ENCODE peak calls at places on chromosomes 11 and 22, in five cellular contexts. T is germinal center; L is activated CD8-positive, alpha-beta memory T cell treated with anti-CD3 and anti-CD28 coated beads, Interleukin-2, amount 50 U/mL, for 4 hours; Y is kidney glomerular epithelial cell; K is hippocampal formation. H is an unnamed sample.

GRCh38 chr11:134537296-134537695 is 125.3 kb upstream of the B3GAT1 start:
- DNase-seq in T (no peak), L (no peak), Y (no peak), K (no peak), H (no peak)

GRCh38 chr22:47006433-47006832 is 244.0 kb downstream of the TBC1D22A start:
- DNase-seq in T (no peak), L (no peak), Y (no peak), K (no peak), H (no peak)

GRCh38 chr22:39463277-39463676 is 6.5 kb downstream of the MGAT3 start:
- DNase-seq in T (no peak), L (no peak), Y (no peak), K (no peak), H (no peak)

GRCh38 chr11:69307421-69307820 is 13.5 kb downstream of the MYEOV start:
- DNase-seq in T (no peak), L (no peak), Y (no peak), K (no peak), H (no peak)

GRCh38 chr11:116986521-116987105 is 111.6 kb downstream of the SIK3 start:
- DNase-seq in T (no peak), L (no peak), Y (peak; percentile 40), K (no peak), H (no peak)

GRCh38 chr11:67120881-67121710 is 2.0 kb downstream of the KDM2A start:
- DNase-seq in T (peak; percentile 24), L (no peak), Y (no peak), K (no peak), H (peak; percentile 33)

GRCh38 chr22:47997052-47997568 is 1234.7 kb downstream of the TBC1D22A start:
- DNase-seq in T (no peak), L (no peak), Y (no peak), K (no peak), H (no peak)

GRCh38 chr11:117913736-117914397 is 15.3 kb downstream of the TMPRSS13 start:
- DNase-seq in T (no peak), L (no peak), Y (no peak), K (no peak), H (no peak)

GRCh38 chr22:18110194-18110943 is at the start of gene TUBA8:
- DNase-seq in T (peak; percentile 52), L (peak; percentile 54), Y (peak; percentile 9), K (no peak), H (peak; percentile 13)

GRCh38 chr22:38948181-38948940 is 9.0 kb upstream of the APOBEC3A start:
- DNase-seq in T (no peak), L (no peak), Y (no peak), K (no peak), H (no peak)

GRCh38 chr11:115423728-115424459 is 80.3 kb downstream of the CADM1 start:
- DNase-seq in T (no peak), L (no peak), Y (no peak), K (no peak), H (no peak)

GRCh38 chr22:27597703-27598444 is 203.7 kb downstream of the MN1 start:
- DNase-seq in T (no peak), L (no peak), Y (no peak), K (no peak), H (no peak)

GRCh38 chr11:112584674-112585073 is 324.0 kb upstream of the PLET1 start:
- DNase-seq in T (no peak), L (no peak), Y (no peak), K (no peak), H (no peak)

GRCh38 chr22:32852346-32853251 is 51.1 kb downstream of the TIMP3 start:
- DNase-seq in T (no peak), L (no peak), Y (no peak), K (no peak), H (peak; percentile 68)

GRCh38 chr11:102608699-102609098 is 16.4 kb downstream of the MMP20 start:
- DNase-seq in T (no peak), L (no peak), Y (no peak), K (no peak), H (no peak)

GRCh38 chr22:49370841-49371301 is 456.8 kb downstream of the BRD1 start:
- DNase-seq in T (no peak), L (no peak), Y (no peak), K (no peak), H (no peak)

GRCh38 chr22:18056161-18056666 is 21.6 kb upstream of the PEX26 start:
- DNase-seq in T (peak; percentile 64), L (no peak), Y (peak; percentile 70), K (peak; percentile 90), H (no peak)

GRCh38 chr11:1202154-1202775 is 20.6 kb upstream of the MUC5B start:
- DNase-seq in T (no peak), L (peak; percentile 16), Y (no peak), K (no peak), H (no peak)

GRCh38 chr11:64916040-64916847 is 765 bp downstream of the ATG2A start:
- DNase-seq in T (peak; percentile 62), L (no peak), Y (no peak), K (no peak), H (no peak)

GRCh38 chr11:126452256-126452655 is 96.8 kb downstream of the ST3GAL4 start:
- DNase-seq in T (no peak), L (no peak), Y (no peak), K (no peak), H (no peak)

GRCh38 chr11:132444891-132445290 is 1074.5 kb downstream of the NTM start:
- DNase-seq in T (no peak), L (no peak), Y (no peak), K (no peak), H (no peak)

GRCh38 chr11:75725552-75726320 is 8.1 kb downstream of the MOGAT2 start:
- DNase-seq in T (no peak), L (no peak), Y (no peak), K (no peak), H (no peak)

GRCh38 chr11:71097506-71098240 is 154.7 kb downstream of the SHANK2 start:
- DNase-seq in T (no peak), L (no peak), Y (no peak), K (no peak), H (no peak)

GRCh38 chr11:46160100-46160499 is 38.8 kb upstream of the PHF21A start:
- DNase-seq in T (no peak), L (no peak), Y (no peak), K (no peak), H (no peak)

GRCh38 chr11:1559103-1559951 is 12.7 kb downstream of the DUSP8 start:
- DNase-seq in T (no peak), L (no peak), Y (peak; percentile 76), K (peak; percentile 90), H (peak; percentile 84)

H was measured in prostate gland.